ENCODE peak calls at places on chromosomes 1 and 21, in six cellular contexts. O is cardiac muscle cell, D is fibroblast of mammary gland, J is HCT116, F is neural crest cell, G is aorta. N is an unnamed sample.

GRCh38 chr1:13513885-13514546 is at the start of gene LRRC38:
- DNase-seq in O (peak), D (peak), J (no peak), F (peak), G (no peak), N (no peak)

GRCh38 chr1:201565024-201565730 is 26.2 kb downstream of the NAV1 start:
- DNase-seq in O (no peak), D (no peak), J (no peak), F (no peak), G (peak), N (no peak)

GRCh38 chr21:26119906-26120305 is 50.7 kb downstream of the APP start:
- DNase-seq in O (no peak), D (no peak), J (no peak), F (no peak), G (no peak), N (no peak)

GRCh38 chr1:1783320-1783719 is 5.0 kb upstream of the NADK start:
- DNase-seq in O (no peak), D (no peak), J (no peak), F (no peak), G (no peak), N (no peak)

GRCh38 chr1:226719596-226720386 is 19.3 kb downstream of the ITPKB start:
- DNase-seq in O (no peak), D (no peak), J (no peak), F (no peak), G (no peak), N (no peak)

GRCh38 chr1:106768501-106768900 is 288.0 kb upstream of the PRMT6 start:
- DNase-seq in O (no peak), D (no peak), J (no peak), F (no peak), G (no peak), N (no peak)

GRCh38 chr1:75099581-75099980 is 34.6 kb upstream of the LHX8 start:
- DNase-seq in O (no peak), D (peak), J (no peak), F (no peak), G (no peak), N (no peak)

GRCh38 chr1:35497571-35497970 is 59.6 kb downstream of the KIAA0319L start:
- DNase-seq in O (no peak), D (no peak), J (no peak), F (no peak), G (no peak), N (no peak)

GRCh38 chr1:215290018-215290417 is 207.5 kb downstream of the KCNK2 start:
- DNase-seq in O (no peak), D (peak), J (no peak), F (no peak), G (no peak), N (no peak)

GRCh38 chr1:2526824-2527552 is 592 bp upstream of the PANK4 start:
- DNase-seq in O (peak), D (peak), J (no peak), F (no peak), G (no peak), N (no peak)

GRCh38 chr1:192485692-192486436 is 89.7 kb upstream of the RGS1 start:
- DNase-seq in O (no peak), D (peak), J (no peak), F (no peak), G (peak), N (peak)

GRCh38 chr1:206679738-206680211 is 4.9 kb upstream of the MAPKAPK2 start:
- DNase-seq in O (no peak), D (no peak), J (no peak), F (no peak), G (no peak), N (no peak)

GRCh38 chr1:36324322-36324802 is 917 bp upstream of the EVA1B start:
- DNase-seq in O (no peak), D (no peak), J (no peak), F (no peak), G (peak), N (no peak)

GRCh38 chr1:232998138-232998537 is 47.7 kb downstream of the NTPCR start:
- DNase-seq in O (no peak), D (no peak), J (no peak), F (no peak), G (no peak), N (no peak)

GRCh38 chr21:20721151-20721550 is 277.1 kb upstream of the NCAM2 start:
- DNase-seq in O (no peak), D (peak), J (no peak), F (no peak), G (no peak), N (no peak)

GRCh38 chr21:34881421-34881820 is 167.7 kb downstream of the RUNX1 start:
- DNase-seq in O (no peak), D (peak), J (no peak), F (no peak), G (no peak), N (no peak)

GRCh38 chr1:54027848-54028247 is 9.9 kb upstream of the LDLRAD1 start:
- DNase-seq in O (no peak), D (no peak), J (no peak), F (no peak), G (no peak), N (peak)

GRCh38 chr1:169574336-169574735 is 11.9 kb downstream of the F5 start:
- DNase-seq in O (no peak), D (no peak), J (no peak), F (no peak), G (no peak), N (peak)

GRCh38 chr1:34113887-34114286 is 51.1 kb downstream of the CSMD2 start:
- DNase-seq in O (peak), D (peak), J (peak), F (no peak), G (no peak), N (peak)

GRCh38 chr21:45037986-45038385 is 36.4 kb upstream of the ADARB1 start:
- DNase-seq in O (no peak), D (no peak), J (no peak), F (no peak), G (no peak), N (no peak)

GRCh38 chr1:77830946-77831345 is 51.5 kb downstream of the MIGA1 start:
- DNase-seq in O (peak), D (no peak), J (no peak), F (no peak), G (no peak), N (no peak)

GRCh38 chr1:40153073-40153770 is 8.0 kb upstream of the RLF start:
- DNase-seq in O (peak), D (peak), J (peak), F (peak), G (no peak), N (peak)

GRCh38 chr1:17097787-17098186 is 21.5 kb downstream of the PADI2 start:
- DNase-seq in O (no peak), D (no peak), J (no peak), F (no peak), G (no peak), N (no peak)

GRCh38 chr1:18116777-18117176 is 9.2 kb downstream of the IGSF21 start:
- DNase-seq in O (no peak), D (no peak), J (no peak), F (no peak), G (no peak), N (no peak)

GRCh38 chr1:151013518-151013917 is 5.3 kb downstream of the PRUNE1 start:
- DNase-seq in O (peak), D (no peak), J (no peak), F (no peak), G (no peak), N (peak)

GRCh38 chr1:96072021-96072420 is 649.6 kb upstream of the PTBP2 start:
- DNase-seq in O (no peak), D (peak), J (no peak), F (no peak), G (no peak), N (no peak)

GRCh38 chr1:61100578-61100977 is 18.2 kb downstream of the NFIA start:
- DNase-seq in O (no peak), D (no peak), J (no peak), F (no peak), G (no peak), N (no peak)